ENCODE peak calls at places on chromosomes 2 and 18, in five cellular contexts. J is sigmoid colon, N is body of pancreas, Z is tibial artery, Q is heart left ventricle. K is an unnamed sample. For H3K36me3, the result is how much of the 10 kb centered on the place peaks cover.

GRCh38 chr18:59957957-59958356 is 58.2 kb downstream of the PMAIP1 start:
- DNase-seq in Z (no peak), N (peak), J (no peak), Q (peak), K (peak)

GRCh38 chr2:149330127-149331022 is at the start of gene LYPD6:
- DNase-seq in Z (peak), Q (peak), J (peak), N (peak), K (peak)

GRCh38 chr2:191122638-191123294 is 28.0 kb downstream of the STAT4 start:
- DNase-seq in J (no peak), N (no peak), Q (no peak), Z (no peak), K (no peak)

GRCh38 chr18:31610841-31611240 is 19.2 kb downstream of the TTR start:
- DNase-seq in N (peak), Q (no peak), J (no peak), Z (no peak), K (peak)

GRCh38 chr18:41396861-41397260 is 558.2 kb upstream of the PIK3C3 start:
- DNase-seq in N (no peak), J (no peak), Q (no peak), Z (no peak), K (no peak)

GRCh38 chr2:235347691-235348090 is 146.2 kb upstream of the AGAP1 start:
- DNase-seq in Q (no peak), J (no peak), Z (no peak), N (no peak), K (no peak)

GRCh38 chr2:196951973-196952372 is 25.5 kb upstream of the PGAP1 start:
- DNase-seq in J (no peak), Q (no peak), N (no peak), Z (no peak), K (no peak)

GRCh38 chr18:23943903-23944624 is 70.5 kb upstream of the TTC39C start:
- DNase-seq in Q (no peak), J (peak), N (no peak), Z (no peak), K (no peak)

GRCh38 chr18:13435596-13436333 is 217.2 kb downstream of the LDLRAD4 start:
- DNase-seq in J (peak), N (no peak), Q (no peak), Z (peak), K (no peak)

DNA sequence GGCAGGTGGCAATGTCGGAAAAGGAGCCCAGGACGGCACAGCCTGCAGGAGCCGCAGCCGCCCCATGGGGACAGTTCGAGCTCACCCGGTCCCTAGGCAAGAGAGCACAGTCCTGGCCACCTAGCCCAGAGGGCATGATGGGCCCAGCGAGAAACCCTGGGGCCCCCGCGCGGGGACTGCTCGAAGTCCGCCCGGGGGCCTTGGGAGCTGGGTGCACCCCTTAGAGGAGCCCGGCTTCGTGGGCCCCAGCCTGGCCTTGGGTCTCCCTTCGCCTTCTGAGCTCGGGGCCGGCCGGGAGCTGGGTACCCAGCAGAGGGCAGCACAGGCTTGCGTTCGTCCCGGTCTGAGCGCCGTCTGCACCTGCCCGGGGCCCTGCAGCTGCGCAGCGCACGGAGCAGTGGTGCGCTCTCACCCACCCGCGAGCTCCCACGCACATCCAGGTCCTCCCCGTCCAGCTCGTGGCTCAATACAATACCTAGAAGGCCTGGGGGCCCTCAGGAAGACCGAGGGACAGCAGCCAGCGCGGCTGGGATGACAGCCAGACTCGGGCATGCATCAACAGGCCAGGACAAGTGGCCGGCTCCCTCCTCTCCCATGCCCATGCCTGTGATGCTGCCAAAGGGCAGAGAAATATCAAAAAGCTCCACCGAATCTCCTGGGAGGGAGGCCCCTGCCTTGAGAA is 96.2 kb upstream of the ZNF532 start:
- DNase-seq in Q (peak), J (peak), Z (peak), N (peak), K (peak)
- TF ChIP-seq CTCF in Q (peak), J (peak), Z (peak), N (peak), K (peak)

GRCh38 chr2:153100139-153100538 is 378.4 kb downstream of the RPRM start:
- DNase-seq in N (no peak), J (no peak), Z (no peak), Q (no peak), K (no peak)

GRCh38 chr2:153096272-153096671 is 377.9 kb downstream of the ARL6IP6 start:
- DNase-seq in J (no peak), Q (no peak), N (no peak), Z (no peak), K (no peak)

GRCh38 chr2:153101187-153101586 is 377.4 kb downstream of the RPRM start:
- DNase-seq in Q (no peak), Z (no peak), N (no peak), J (no peak), K (no peak)

GRCh38 chr2:153098073-153098472 is 379.7 kb downstream of the ARL6IP6 start:
- DNase-seq in Z (no peak), N (no peak), Q (no peak), J (no peak), K (no peak)
- H3K36me3 ChIP-seq in Z (under half), N (under half), Q (under half), J (under half), K (under half)

DNA sequence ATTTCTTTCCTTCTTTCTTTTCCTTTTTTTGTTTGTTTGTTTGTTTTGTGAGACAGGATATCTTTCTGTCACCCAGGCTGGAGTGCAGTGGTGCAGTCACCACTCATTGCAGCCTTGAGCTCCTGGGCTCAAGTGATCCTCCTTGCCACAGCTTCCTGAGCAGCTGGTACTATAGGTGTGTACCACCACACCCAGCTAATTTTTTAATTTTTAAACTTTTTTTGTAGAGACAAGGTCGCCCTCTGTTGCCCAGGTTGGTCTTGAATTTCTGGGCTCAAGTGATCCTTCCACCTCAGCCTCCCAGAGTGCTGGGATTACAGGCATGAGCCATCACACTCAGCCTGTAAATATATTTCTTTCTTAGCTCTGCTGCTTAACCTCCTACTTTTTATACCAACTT is 83.4 kb upstream of the CYP20A1 start:
- DNase-seq in J (no peak), Q (no peak), N (no peak), Z (no peak), K (no peak)
- TF ChIP-seq CTCF in J (no peak), Q (no peak), N (no peak), Z (no peak), K (no peak)

GRCh38 chr2:203730076-203730729 is 23.8 kb downstream of the CD28 start:
- DNase-seq in Q (no peak), Z (no peak), J (no peak), N (no peak), K (no peak)
- H3K36me3 ChIP-seq in Q (under half), Z (under half), J (under half), N (under half), K (under half)

GRCh38 chr2:107584577-107584976 is 242.1 kb upstream of the RGPD4 start:
- DNase-seq in Q (no peak), Z (no peak), N (no peak), J (no peak), K (no peak)
- TF ChIP-seq CTCF in Q (no peak), Z (no peak), N (no peak), J (no peak), K (no peak)

DNA sequence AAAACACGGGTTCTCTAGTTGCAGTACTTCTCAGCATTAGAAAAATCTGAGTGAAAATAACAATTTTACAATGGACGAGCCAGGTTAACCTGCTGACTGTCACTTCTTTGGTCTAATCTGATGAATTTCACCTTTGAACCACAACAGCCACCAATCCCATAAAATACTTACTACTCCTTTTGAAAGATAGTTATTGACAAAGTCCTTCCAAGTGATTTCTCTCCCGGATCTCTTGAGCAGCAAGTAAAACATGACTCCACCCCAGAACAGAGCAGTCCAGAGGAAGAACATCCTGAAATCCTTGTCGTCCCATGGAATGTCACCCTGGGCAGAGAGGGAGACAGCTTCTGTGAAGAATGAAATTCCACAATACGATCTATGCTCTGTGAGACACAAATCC is 10.2 kb downstream of the AFG3L2 start:
- DNase-seq in Z (no peak), J (no peak), N (no peak), Q (no peak), K (no peak)
- H3K36me3 ChIP-seq in Z (under half), J (under half), N (under half), Q (under half), K (half or more)

DNA sequence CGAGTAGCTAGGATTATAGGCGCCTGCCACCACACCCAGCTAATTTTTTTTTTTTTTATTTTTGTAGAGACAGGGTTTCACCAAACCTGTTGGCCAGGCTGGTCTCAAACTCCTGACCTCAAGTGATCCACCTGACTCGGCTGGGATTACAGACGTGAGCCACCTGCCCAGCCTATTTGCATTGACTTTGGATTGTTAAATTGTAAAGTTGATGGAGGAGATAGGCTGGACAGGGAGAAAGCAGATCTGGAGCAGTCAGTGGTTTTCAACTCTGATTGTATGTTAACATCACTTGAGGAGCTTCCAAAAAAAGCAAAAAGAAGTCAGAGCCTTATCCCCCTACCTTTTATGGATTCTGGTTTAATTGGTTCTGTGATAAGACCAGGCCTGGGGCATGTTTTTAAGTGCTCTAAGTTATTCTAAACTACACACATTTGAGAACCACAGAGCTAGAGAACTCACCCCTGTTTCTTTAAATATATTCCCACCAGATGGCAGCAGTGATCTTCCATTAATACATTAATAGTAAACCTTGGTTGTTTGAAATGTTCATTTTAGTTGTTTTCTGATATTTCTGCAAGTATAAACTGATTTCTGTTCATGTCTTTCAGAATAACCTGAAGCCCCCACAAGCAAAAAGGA is 7.5 kb downstream of the C2orf49 start:
- DNase-seq in Q (no peak), J (no peak), Z (no peak), N (no peak), K (no peak)
- TF ChIP-seq CTCF in Q (peak), J (no peak), Z (peak), N (peak), K (no peak)

DNA sequence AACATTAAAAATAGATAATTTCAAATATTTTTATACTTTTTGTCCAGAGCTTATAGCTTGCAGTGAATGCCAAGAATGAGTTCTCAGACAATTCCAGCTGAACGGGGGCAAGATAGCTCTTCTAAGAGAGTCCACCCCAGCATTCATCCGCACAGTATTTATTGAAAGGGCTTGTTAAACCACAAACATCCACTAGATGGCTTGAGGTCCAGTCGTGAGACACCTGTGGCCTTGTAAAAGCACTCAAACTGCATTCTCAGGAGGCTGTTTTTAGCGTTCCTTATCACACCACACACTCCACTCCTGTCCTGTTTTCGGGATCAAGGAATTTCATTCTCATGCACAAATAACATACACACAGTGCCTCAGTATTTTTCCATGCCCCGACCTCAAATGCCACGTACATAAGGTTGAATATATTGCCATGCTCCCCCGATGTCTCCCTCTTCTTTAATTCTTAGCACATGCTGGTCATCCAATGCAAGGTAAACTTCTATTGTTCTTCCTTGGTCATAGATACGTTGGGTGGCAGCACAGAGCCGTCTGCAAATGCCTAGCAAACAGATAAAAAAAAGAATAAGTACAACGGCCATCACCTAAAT is 47.4 kb downstream of the DNAJC10 start:
- DNase-seq in N (peak), Z (no peak), Q (no peak), J (no peak), K (peak)
- H3K36me3 ChIP-seq in N (under half), Z (under half), Q (under half), J (under half), K (under half)